ENCODE peak calls at places on chromosomes 6 and 20, in eight cellular contexts. N is tibial nerve; T is CD8-positive, alpha-beta T cell; G is esophagus muscularis mucosa; L is ovary; U is mammary epithelial cell; E is testis; Y is pancreas. D is an unnamed sample. For H3K4me1, the result is how much of the 10 kb centered on the place peaks cover.

GRCh38 chr6:33375143-33375649 is 16.4 kb upstream of the KIFC1 start:
- DNase-seq in L (peak), G (peak), U (peak), E (peak), T (no peak), N (peak), Y (peak), D (no peak)

GRCh38 chr20:2653511-2654383 is 1.3 kb downstream of the NOP56 start:
- DNase-seq in G (no peak), U (no peak), Y (no peak), N (no peak), E (no peak), L (no peak), T (no peak), D (no peak)

GRCh38 chr6:5665667-5666066 is 341.1 kb downstream of the NRN1 start:
- DNase-seq in N (no peak), E (no peak), G (no peak), L (no peak), U (no peak), T (no peak), Y (no peak), D (no peak)

GRCh38 chr6:107264357-107264831 is 149.1 kb upstream of the BEND3 start:
- DNase-seq in G (no peak), E (no peak), N (no peak), L (no peak), Y (no peak), T (no peak), U (peak), D (peak)

GRCh38 chr20:58705525-58705924 is 12.9 kb downstream of the NPEPL1 start:
- DNase-seq in L (no peak), G (peak), T (no peak), Y (no peak), E (no peak), U (no peak), N (no peak), D (peak)

GRCh38 chr6:43669050-43669921 is 18.3 kb downstream of the MRPS18A start:
- DNase-seq in E (peak), L (peak), Y (no peak), T (no peak), G (no peak), N (peak), U (peak), D (peak)

GRCh38 chr6:148776321-148776966 is 29.6 kb downstream of the UST start:
- DNase-seq in Y (no peak), L (no peak), G (no peak), E (no peak), U (peak), T (no peak), N (no peak), D (no peak)

GRCh38 chr6:133502451-133503259 is 261.5 kb downstream of the EYA4 start:
- DNase-seq in U (no peak), G (no peak), N (no peak), T (no peak), L (peak), Y (peak), E (no peak), D (no peak)

GRCh38 chr6:118992186-118992795 is 57.3 kb upstream of the MCM9 start:
- DNase-seq in T (no peak), Y (no peak), N (no peak), U (no peak), L (no peak), G (no peak), E (no peak), D (no peak)

GRCh38 chr6:163750436-163751031 is 336.0 kb downstream of the QKI start:
- DNase-seq in N (no peak), G (peak), E (no peak), L (no peak), T (no peak), Y (no peak), U (peak), D (no peak)

GRCh38 chr20:3106658-3107463 is 22.3 kb upstream of the AVP start:
- DNase-seq in Y (no peak), E (no peak), T (no peak), G (no peak), U (no peak), N (no peak), L (no peak), D (no peak)

GRCh38 chr20:9476637-9477036 is 37.8 kb upstream of the LAMP5 start:
- DNase-seq in T (no peak), Y (no peak), E (no peak), L (no peak), G (no peak), U (no peak), N (no peak), D (no peak)

GRCh38 chr6:166286831-166287271 is 21.3 kb downstream of the PRR18 start:
- DNase-seq in N (no peak), L (no peak), U (no peak), E (no peak), Y (no peak), T (no peak), G (no peak), D (no peak)

GRCh38 chr6:34243131-34243771 is 5.6 kb downstream of the SMIM29 start:
- DNase-seq in L (peak), U (no peak), E (no peak), N (no peak), Y (no peak), G (no peak), T (no peak), D (no peak)

GRCh38 chr6:15996030-15996429 is 132.9 kb upstream of the MYLIP start:
- DNase-seq in N (no peak), Y (no peak), T (no peak), U (no peak), G (no peak), L (no peak), E (no peak), D (no peak)

GRCh38 chr6:160714731-160715130 is 12.7 kb downstream of the PLG start:
- DNase-seq in Y (no peak), L (no peak), G (no peak), U (no peak), E (no peak), N (no peak), T (no peak), D (no peak)

GRCh38 chr6:1363729-1364572 is 25.4 kb upstream of the FOXF2 start:
- DNase-seq in N (no peak), Y (no peak), U (no peak), E (no peak), T (no peak), L (no peak), G (no peak), D (no peak)

GRCh38 chr6:110395221-110395620 is 20.2 kb downstream of the DDO start:
- DNase-seq in Y (no peak), N (no peak), T (no peak), U (no peak), E (peak), G (no peak), L (peak), D (no peak)

GRCh38 chr20:6976535-6976934 is 209.0 kb downstream of the BMP2 start:
- DNase-seq in E (no peak), L (no peak), Y (no peak), T (no peak), U (peak), N (no peak), G (no peak), D (no peak)
- H3K4me1 ChIP-seq in E (under half), L (under half), Y (under half), T (under half), U (under half), N (under half), G (under half), D (under half)

GRCh38 chr6:7832904-7833752 is 77.5 kb downstream of the TXNDC5 start:
- DNase-seq in N (no peak), G (peak), Y (no peak), T (no peak), E (no peak), U (no peak), L (no peak), D (no peak)
- H3K4me3 ChIP-seq in N (no peak), G (no peak), Y (no peak), T (no peak), E (no peak), U (no peak), L (no peak), D (no peak)

DNA sequence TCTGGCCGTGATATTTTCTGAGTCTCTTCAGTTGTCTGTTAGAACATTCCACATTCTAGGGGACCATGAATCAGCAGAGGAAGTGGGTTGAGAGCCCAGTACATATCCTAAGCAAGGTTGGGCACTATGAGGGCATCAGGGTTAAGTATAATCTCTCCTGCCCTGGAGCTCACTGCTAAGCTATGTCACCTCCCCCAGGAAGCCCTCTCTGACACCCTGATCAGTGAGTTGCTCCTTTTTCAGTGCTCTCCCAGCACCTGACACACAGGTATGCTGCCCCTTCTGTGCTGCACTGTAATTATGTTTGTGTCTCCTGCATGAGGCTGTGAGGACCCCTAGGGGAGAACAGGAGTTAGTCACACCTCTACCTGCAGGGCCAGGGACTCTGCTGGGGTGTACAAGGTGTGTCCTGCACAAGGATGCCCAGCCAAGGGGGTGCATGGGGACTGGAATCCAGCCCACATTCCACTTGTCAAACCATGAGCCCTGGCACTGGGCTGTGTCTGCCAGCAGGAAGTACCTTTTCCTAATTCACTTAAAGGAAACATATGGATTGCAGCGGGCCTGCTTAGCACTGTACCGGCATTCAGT is 3.9 kb downstream of the RAB44 start:
- DNase-seq in E (no peak), U (no peak), T (no peak), L (no peak), G (no peak), Y (no peak), N (no peak), D (no peak)
- TF ChIP-seq CTCF in E (no peak), U (peak), T (no peak), L (no peak), G (no peak), Y (no peak), N (no peak), D (peak)

DNA sequence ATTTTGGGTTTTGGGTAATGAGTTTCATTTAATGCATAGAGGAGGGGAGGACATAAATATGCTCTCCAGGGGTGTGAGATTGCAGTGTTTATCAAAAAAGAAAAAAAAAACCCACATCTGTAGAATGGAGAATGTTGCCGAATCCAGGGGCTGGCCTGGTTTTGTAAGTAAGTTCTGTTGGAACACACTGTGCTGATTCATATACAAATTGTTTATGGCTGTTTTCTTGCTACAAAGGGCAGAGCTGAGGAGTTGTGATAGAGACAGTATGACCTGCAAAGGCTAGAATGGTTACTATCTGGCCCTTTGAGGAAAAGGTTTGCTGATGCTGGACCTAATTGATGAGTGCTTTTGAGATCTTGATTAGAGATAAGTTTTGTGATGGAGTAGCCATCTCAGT is 30.4 kb downstream of the SCAF8 start:
- DNase-seq in L (no peak), G (no peak), U (no peak), Y (no peak), N (no peak), T (no peak), E (no peak), D (no peak)
- H3K4me1 ChIP-seq in L (under half), G (half or more), U (under half), Y (under half), N (under half), T (half or more), E (under half), D (under half)

DNA sequence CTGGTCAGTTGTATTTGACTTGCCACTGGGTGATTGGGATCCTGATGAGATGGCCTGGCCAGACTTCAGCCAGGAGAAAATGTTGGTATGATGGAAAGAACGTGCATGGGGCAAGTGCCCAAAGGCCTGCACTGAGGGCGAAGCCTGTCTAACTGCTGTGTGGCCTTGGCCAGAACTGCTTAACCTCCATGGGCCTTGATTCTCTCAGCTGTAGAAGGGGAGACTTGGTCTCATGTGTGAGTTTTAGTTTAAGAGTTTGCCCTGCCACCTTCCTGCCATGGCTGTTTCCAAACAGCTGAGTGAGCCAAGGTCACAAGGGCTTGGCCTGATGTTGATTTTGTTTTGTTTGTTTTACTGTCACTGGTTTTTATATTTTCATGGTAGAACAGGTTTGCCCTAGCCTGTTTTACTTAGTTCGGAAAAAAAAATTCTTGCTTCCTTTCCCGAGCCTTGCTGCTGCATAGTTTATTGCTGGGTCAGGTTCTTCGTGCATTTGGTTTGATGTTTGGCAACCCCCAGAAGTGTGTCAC is 35.3 kb downstream of the DSTN start:
- DNase-seq in L (no peak), T (no peak), U (no peak), E (no peak), N (no peak), Y (peak), G (no peak), D (no peak)
- H3K4me3 ChIP-seq in L (no peak), T (no peak), U (no peak), E (no peak), N (no peak), Y (no peak), G (no peak), D (no peak)

DNA sequence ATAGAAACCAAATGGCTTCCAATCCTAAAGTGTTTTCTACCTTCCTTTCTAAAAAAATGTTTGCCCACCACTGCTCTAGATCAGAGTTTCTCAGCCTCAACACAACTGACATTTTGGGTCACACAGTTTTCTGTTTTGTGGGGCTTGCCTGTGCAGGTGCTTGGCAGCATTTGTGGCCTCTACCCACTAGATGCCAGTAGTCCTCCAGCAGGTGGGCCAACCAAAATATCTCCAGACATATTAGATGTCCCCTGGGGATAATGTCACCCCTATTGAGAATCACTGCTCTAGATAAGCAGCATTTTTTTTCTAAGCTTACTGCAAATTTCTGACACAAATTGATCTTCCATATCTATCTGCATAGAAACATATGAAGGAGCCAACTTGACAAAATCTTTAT is 26.3 kb upstream of the EPM2A start:
- DNase-seq in T (no peak), N (no peak), L (no peak), E (no peak), G (no peak), Y (no peak), U (no peak), D (no peak)
- TF ChIP-seq CTCF in T (no peak), N (no peak), L (no peak), E (no peak), G (no peak), Y (no peak), U (no peak), D (no peak)

GRCh38 chr6:168413856-168414255 is 27.1 kb upstream of the SMOC2 start:
- DNase-seq in L (no peak), T (no peak), U (no peak), G (no peak), N (no peak), E (no peak), Y (no peak), D (no peak)

GRCh38 chr6:168412456-168412855 is 28.5 kb upstream of the SMOC2 start:
- DNase-seq in L (no peak), U (no peak), N (no peak), G (no peak), Y (no peak), E (no peak), T (no peak), D (no peak)

GRCh38 chr6:168414696-168415095 is 26.3 kb upstream of the SMOC2 start:
- DNase-seq in G (no peak), N (no peak), T (no peak), U (no peak), E (peak), Y (no peak), L (no peak), D (no peak)

GRCh38 chr6:168411793-168412192 is 29.2 kb upstream of the SMOC2 start:
- DNase-seq in Y (no peak), T (no peak), N (no peak), L (no peak), E (no peak), G (no peak), U (no peak), D (no peak)

GRCh38 chr6:168413018-168413720 is 27.8 kb upstream of the SMOC2 start:
- DNase-seq in T (no peak), L (no peak), G (no peak), E (peak), N (no peak), Y (no peak), U (no peak), D (no peak)
- H3K4me1 ChIP-seq in T (under half), L (under half), G (under half), E (under half), N (under half), Y (under half), U (under half), D (under half)

DNA sequence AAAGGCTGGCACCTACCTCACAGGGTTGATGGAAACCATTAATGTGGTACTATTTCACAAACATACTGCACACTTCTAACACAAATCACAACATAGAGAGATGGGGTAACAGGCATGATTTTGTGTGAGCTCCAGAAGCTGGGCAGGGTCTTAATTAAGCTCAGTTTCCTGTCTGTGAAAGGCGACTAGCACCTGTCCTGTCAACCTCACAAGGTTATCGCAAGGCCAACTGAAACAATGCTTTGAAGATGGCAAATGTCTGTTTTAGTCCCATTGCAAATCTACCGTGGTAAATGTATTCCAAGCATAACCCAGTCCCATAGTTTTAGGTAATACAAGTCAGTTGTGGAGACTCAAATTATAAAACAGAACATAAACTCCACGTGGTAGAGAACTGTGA is 1.3 kb upstream of the PLEKHG1 start:
- DNase-seq in N (no peak), L (no peak), Y (no peak), E (no peak), G (no peak), U (no peak), T (no peak), D (no peak)
- H3K4me3 ChIP-seq in N (no peak), L (no peak), Y (no peak), E (no peak), G (no peak), U (no peak), T (no peak), D (no peak)

D was measured in BE2C.